ENCODE peak calls at places on chromosomes 16 and 17, in five cellular contexts. One of them, this sample, is unnamed.

GRCh38 chr16:10754941-10755340 is 11.3 kb downstream of the NUBP1 start:
- DNase-seq in H9: no peak
- DNase-seq in MM.1S: no peak
- DNase-seq in lower leg skin: no peak
- DNase-seq in ovary: no peak
- DNase-seq in this sample: no peak

GRCh38 chr17:80002690-80003490 is 32.8 kb downstream of the TBC1D16 start:
- DNase-seq in lower leg skin: no peak
- DNase-seq in ovary: no peak
- DNase-seq in MM.1S: no peak
- DNase-seq in H9: no peak
- DNase-seq in this sample: no peak

GRCh38 chr17:42999003-42999525 is 845 bp downstream of the RPL27 start:
- DNase-seq in lower leg skin: no peak
- DNase-seq in MM.1S: no peak
- DNase-seq in ovary: no peak
- DNase-seq in H9: no peak
- DNase-seq in this sample: no peak

GRCh38 chr16:25063102-25063501 is 47.9 kb upstream of the ARHGAP17 start:
- DNase-seq in ovary: no peak
- DNase-seq in H9: no peak
- DNase-seq in lower leg skin: no peak
- DNase-seq in MM.1S: no peak
- DNase-seq in this sample: no peak

GRCh38 chr17:69246726-69247375 is 18.2 kb upstream of the ABCA10 start:
- DNase-seq in H9: no peak
- DNase-seq in ovary: no peak
- DNase-seq in lower leg skin: no peak
- DNase-seq in MM.1S: peak
- DNase-seq in this sample: no peak

GRCh38 chr17:51056813-51057510 is 63.7 kb downstream of the SPAG9 start:
- DNase-seq in H9: peak
- DNase-seq in ovary: no peak
- DNase-seq in lower leg skin: no peak
- DNase-seq in MM.1S: peak
- DNase-seq in this sample: no peak

GRCh38 chr17:29292071-29292991 is 1.6 kb downstream of the NUFIP2 start:
- DNase-seq in lower leg skin: peak
- DNase-seq in ovary: peak
- DNase-seq in MM.1S: peak
- DNase-seq in H9: peak
- DNase-seq in this sample: peak

GRCh38 chr16:1760911-1761310 is 10.4 kb downstream of the NME3 start:
- DNase-seq in ovary: no peak
- DNase-seq in lower leg skin: no peak
- DNase-seq in MM.1S: no peak
- DNase-seq in H9: no peak
- DNase-seq in this sample: no peak

GRCh38 chr16:85003076-85003475 is 8.3 kb downstream of the ZDHHC7 start:
- DNase-seq in MM.1S: no peak
- DNase-seq in H9: peak
- DNase-seq in lower leg skin: no peak
- DNase-seq in ovary: no peak
- DNase-seq in this sample: no peak

GRCh38 chr17:2346475-2346874 is 9.2 kb downstream of the SGSM2 start:
- DNase-seq in H9: no peak
- DNase-seq in lower leg skin: peak
- DNase-seq in ovary: no peak
- DNase-seq in MM.1S: no peak
- DNase-seq in this sample: no peak

GRCh38 chr16:69848635-69849545 is 86.8 kb downstream of the WWP2 start:
- DNase-seq in MM.1S: no peak
- DNase-seq in H9: no peak
- DNase-seq in ovary: peak
- DNase-seq in lower leg skin: peak
- DNase-seq in this sample: no peak

GRCh38 chr17:2034806-2035548 is 5.0 kb downstream of the DPH1 start:
- DNase-seq in lower leg skin: no peak
- DNase-seq in ovary: no peak
- DNase-seq in H9: no peak
- DNase-seq in MM.1S: no peak
- DNase-seq in this sample: no peak

GRCh38 chr17:1232786-1233185 is 37.5 kb upstream of the BHLHA9 start:
- DNase-seq in lower leg skin: no peak
- DNase-seq in MM.1S: no peak
- DNase-seq in H9: no peak
- DNase-seq in ovary: no peak
- DNase-seq in this sample: no peak

GRCh38 chr17:16975266-16975651 is 3.3 kb upstream of the TNFRSF13B start:
- DNase-seq in H9: no peak
- DNase-seq in lower leg skin: peak
- DNase-seq in MM.1S: peak
- DNase-seq in ovary: no peak
- DNase-seq in this sample: no peak

GRCh38 chr16:71520550-71520949 is 5.7 kb upstream of the CHST4 start:
- DNase-seq in H9: no peak
- DNase-seq in lower leg skin: no peak
- DNase-seq in ovary: no peak
- DNase-seq in MM.1S: no peak
- DNase-seq in this sample: no peak

GRCh38 chr16:15858921-15859668 is 2.3 kb upstream of the MYH11 start:
- DNase-seq in lower leg skin: no peak
- DNase-seq in ovary: no peak
- DNase-seq in MM.1S: no peak
- DNase-seq in H9: no peak
- DNase-seq in this sample: no peak

GRCh38 chr16:15856217-15856616 is 611 bp downstream of the MYH11 start:
- DNase-seq in H9: no peak
- DNase-seq in ovary: no peak
- DNase-seq in MM.1S: no peak
- DNase-seq in lower leg skin: no peak
- DNase-seq in this sample: no peak

GRCh38 chr16:15855704-15856003 is 1.2 kb downstream of the MYH11 start:
- DNase-seq in MM.1S: peak
- DNase-seq in lower leg skin: no peak
- DNase-seq in H9: no peak
- DNase-seq in ovary: no peak
- DNase-seq in this sample: no peak

GRCh38 chr16:15857779-15858560 is 1.1 kb upstream of the MYH11 start:
- DNase-seq in MM.1S: no peak
- DNase-seq in lower leg skin: peak
- DNase-seq in H9: peak
- DNase-seq in ovary: peak
- DNase-seq in this sample: peak

DNA sequence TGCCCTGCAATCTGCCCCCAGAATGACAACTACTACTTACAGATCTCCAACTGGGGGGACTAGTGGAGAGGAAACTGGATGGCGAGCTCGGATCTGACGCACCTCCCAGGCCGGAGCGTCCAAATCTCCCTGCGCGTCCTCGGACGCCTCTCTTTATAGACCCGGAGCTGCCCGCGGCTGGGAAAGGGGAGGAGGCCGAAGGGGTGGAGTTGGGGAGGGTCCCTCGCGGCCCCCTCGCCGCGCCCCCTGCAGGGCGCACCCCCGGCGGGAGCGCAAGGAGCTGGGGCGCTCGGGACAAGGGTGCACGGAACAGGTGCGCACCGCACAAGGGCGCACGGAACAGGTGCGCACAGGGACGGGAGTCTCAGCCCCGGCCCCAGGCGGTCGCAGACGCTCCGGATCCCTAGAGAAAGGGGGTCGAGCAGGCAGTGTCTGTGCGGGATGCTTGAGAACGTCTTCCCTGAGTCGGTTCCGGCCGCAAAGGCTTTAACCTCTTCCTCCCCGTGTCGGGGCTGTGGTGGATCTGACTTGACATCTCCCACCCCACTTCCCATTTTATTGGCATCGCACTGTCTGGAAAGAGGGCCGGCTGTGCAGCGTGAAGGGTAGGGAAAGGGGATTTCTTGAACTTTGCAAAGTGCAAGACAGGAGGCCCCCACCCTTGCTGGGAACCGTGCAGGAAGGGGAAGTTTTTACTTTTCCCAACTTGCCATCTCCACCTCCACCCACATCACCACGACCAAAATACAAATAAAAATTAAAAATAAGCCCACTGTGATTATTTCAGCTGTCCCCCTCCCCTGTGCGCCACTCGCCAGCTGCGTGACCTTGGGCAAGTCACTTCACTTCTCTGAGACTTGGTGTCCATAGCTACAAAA is at the start of gene MYH11:
- DNase-seq in ovary: peak
- DNase-seq in H9: peak
- DNase-seq in lower leg skin: no peak
- DNase-seq in MM.1S: peak
- DNase-seq in this sample: no peak
- TF ChIP-seq CTCF in ovary: no peak
- TF ChIP-seq CTCF in H9: peak
- TF ChIP-seq CTCF in lower leg skin: no peak
- TF ChIP-seq CTCF in MM.1S: no peak
- TF ChIP-seq CTCF in this sample: peak

DNA sequence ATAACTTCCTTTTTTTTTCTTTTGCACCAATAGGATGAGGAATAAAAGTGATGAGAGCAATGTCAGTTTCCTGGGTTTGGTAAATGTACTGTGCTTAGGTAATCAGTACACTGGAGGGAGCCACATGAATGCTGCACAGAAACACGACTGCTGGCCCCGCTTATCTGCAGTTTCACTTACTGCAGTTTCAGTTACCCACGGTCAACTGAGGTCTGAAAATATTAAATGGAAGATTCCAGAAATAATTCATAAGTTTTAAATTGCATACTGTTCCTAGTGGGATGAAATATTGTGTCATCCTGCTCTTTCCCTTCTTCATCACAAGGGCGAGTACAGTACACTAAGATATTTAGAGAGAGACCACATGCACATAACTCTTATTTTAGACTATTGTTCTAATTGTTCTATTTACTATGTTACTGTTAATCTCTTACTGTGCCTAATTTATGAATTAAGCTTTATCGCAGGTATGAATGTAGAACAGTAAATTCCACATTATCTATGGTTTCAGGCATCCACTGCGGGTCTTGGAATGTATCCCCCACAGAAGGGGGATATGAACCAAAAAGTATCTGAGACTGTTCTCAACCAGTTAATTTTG is 6.4 kb upstream of the LGALS3BP start:
- DNase-seq in MM.1S: peak
- DNase-seq in H9: no peak
- DNase-seq in lower leg skin: no peak
- DNase-seq in ovary: no peak
- DNase-seq in this sample: no peak
- TF ChIP-seq CTCF in MM.1S: peak
- TF ChIP-seq CTCF in H9: peak
- TF ChIP-seq CTCF in lower leg skin: no peak
- TF ChIP-seq CTCF in ovary: peak
- TF ChIP-seq CTCF in this sample: peak

GRCh38 chr16:20262248-20262647 is 65.1 kb downstream of the GP2 start:
- DNase-seq in MM.1S: no peak
- DNase-seq in H9: no peak
- DNase-seq in lower leg skin: no peak
- DNase-seq in ovary: no peak
- DNase-seq in this sample: no peak

GRCh38 chr16:20259549-20259948 is 67.8 kb downstream of the GP2 start:
- DNase-seq in ovary: no peak
- DNase-seq in H9: no peak
- DNase-seq in MM.1S: no peak
- DNase-seq in lower leg skin: no peak
- DNase-seq in this sample: no peak

GRCh38 chr16:20257234-20257633 is 70.1 kb downstream of the GP2 start:
- DNase-seq in H9: no peak
- DNase-seq in ovary: no peak
- DNase-seq in lower leg skin: no peak
- DNase-seq in MM.1S: no peak
- DNase-seq in this sample: no peak

GRCh38 chr16:20263138-20263855 is 64.0 kb downstream of the GP2 start:
- DNase-seq in MM.1S: no peak
- DNase-seq in H9: no peak
- DNase-seq in lower leg skin: no peak
- DNase-seq in ovary: no peak
- DNase-seq in this sample: no peak

DNA sequence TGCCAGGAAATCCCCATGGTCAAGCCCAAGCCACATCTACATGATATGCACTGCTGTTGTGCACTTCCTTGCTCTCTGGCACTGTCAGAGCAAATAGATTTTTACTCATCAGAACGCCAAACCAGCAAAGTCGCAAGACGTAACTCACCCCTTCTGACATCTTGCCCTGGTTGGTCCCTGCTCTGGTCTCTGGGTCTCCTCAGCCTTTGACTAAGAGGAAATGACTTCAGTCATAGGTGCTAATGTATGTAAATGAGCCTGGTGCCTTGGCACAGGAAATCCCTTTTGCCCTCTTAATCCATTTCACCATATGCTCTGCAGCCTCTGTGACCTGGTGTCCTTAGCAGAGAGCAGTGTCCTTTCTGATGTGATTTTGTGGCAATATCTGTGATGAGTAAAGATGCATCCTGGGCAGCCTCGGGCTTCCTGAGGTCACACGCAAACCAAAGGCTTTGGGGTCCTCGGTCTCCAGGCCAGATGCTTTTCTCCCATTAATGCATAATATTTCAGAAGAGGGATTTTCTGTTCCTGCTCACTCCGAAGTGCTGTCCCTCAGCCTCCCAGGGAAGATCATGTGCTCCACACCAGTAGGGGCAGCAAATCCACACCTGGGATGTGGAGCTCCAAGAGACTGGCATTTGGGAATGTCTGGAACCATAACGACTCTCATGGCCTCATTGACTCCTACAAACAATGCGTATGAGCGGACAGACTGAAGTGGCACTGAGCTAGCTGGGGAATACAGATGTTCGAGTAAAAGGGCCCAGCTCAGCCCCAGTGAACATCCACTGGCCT is 66.9 kb downstream of the GP2 start:
- DNase-seq in MM.1S: no peak
- DNase-seq in H9: no peak
- DNase-seq in ovary: no peak
- DNase-seq in lower leg skin: no peak
- DNase-seq in this sample: no peak
- TF ChIP-seq CTCF in MM.1S: no peak
- TF ChIP-seq CTCF in H9: peak
- TF ChIP-seq CTCF in ovary: no peak
- TF ChIP-seq CTCF in lower leg skin: no peak
- TF ChIP-seq CTCF in this sample: no peak

DNA sequence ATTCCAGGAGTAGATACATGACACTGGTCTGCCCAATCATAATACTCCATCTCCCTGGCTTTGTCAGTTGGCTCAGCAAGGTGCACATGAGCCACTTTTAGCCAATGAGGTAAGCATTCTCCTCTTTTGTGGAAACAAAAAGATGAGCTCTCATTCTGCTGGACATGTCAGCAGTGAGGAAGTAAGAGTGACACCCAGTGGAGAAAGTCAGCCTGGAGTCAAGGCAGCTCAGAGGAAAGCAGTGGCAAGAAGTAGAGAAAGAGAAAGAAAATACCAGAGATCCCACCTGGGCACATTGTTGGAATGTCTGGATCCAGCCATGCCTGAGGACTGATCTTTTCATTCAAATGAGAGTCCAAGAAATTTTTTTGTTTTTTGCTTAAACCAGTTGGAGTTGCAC is 496.9 kb upstream of the C16orf82 start:
- DNase-seq in H9: peak
- DNase-seq in lower leg skin: no peak
- DNase-seq in MM.1S: peak
- DNase-seq in ovary: no peak
- DNase-seq in this sample: no peak
- TF ChIP-seq CTCF in H9: peak
- TF ChIP-seq CTCF in lower leg skin: no peak
- TF ChIP-seq CTCF in MM.1S: peak
- TF ChIP-seq CTCF in ovary: no peak
- TF ChIP-seq CTCF in this sample: peak

GRCh38 chr16:5633845-5634440 is 536.3 kb upstream of the EEF2KMT start:
- DNase-seq in MM.1S: peak
- DNase-seq in ovary: no peak
- DNase-seq in H9: no peak
- DNase-seq in lower leg skin: no peak
- DNase-seq in this sample: no peak
- TF ChIP-seq CTCF in MM.1S: peak
- TF ChIP-seq CTCF in ovary: no peak
- TF ChIP-seq CTCF in H9: peak
- TF ChIP-seq CTCF in lower leg skin: no peak
- TF ChIP-seq CTCF in this sample: peak